ENCODE peak calls at places on chromosomes 3 and 15, in five cellular contexts. One of them, this sample, is unnamed.

GRCh38 chr3:127889461-127889863 is 25.6 kb upstream of the KBTBD12 start:
- DNase-seq in A549: no peak
- DNase-seq in SK-N-SH: no peak
- DNase-seq in GM12878: no peak
- DNase-seq in K562: no peak
- DNase-seq in this sample: no peak

GRCh38 chr3:157999246-157999645 is 107.0 kb downstream of the SHOX2 start:
- DNase-seq in A549: no peak
- DNase-seq in SK-N-SH: no peak
- DNase-seq in GM12878: no peak
- DNase-seq in K562: no peak
- DNase-seq in this sample: no peak

GRCh38 chr3:46833346-46834300 is 29.6 kb downstream of the MYL3 start:
- DNase-seq in A549: no peak
- DNase-seq in SK-N-SH: no peak
- DNase-seq in GM12878: no peak
- DNase-seq in K562: no peak
- DNase-seq in this sample: no peak

GRCh38 chr3:69121950-69122349 is 445 bp downstream of the LMOD3 start:
- DNase-seq in A549: no peak
- DNase-seq in SK-N-SH: no peak
- DNase-seq in GM12878: no peak
- DNase-seq in K562: no peak
- DNase-seq in this sample: no peak

GRCh38 chr3:60594025-60594424 is 657.2 kb downstream of the FHIT start:
- DNase-seq in A549: no peak
- DNase-seq in SK-N-SH: no peak
- DNase-seq in GM12878: no peak
- DNase-seq in K562: no peak
- DNase-seq in this sample: no peak

GRCh38 chr15:72198410-72199270 is 1.1 kb upstream of the GRAMD2A start:
- DNase-seq in A549: no peak
- DNase-seq in SK-N-SH: no peak
- DNase-seq in GM12878: no peak
- DNase-seq in K562: no peak
- DNase-seq in this sample: no peak

GRCh38 chr3:196207159-196207832 is 3.9 kb downstream of the ZDHHC19 start:
- DNase-seq in A549: no peak
- DNase-seq in SK-N-SH: peak
- DNase-seq in GM12878: no peak
- DNase-seq in K562: peak
- DNase-seq in this sample: no peak

GRCh38 chr15:60351066-60351465 is 46.7 kb downstream of the ANXA2 start:
- DNase-seq in A549: peak
- DNase-seq in SK-N-SH: no peak
- DNase-seq in GM12878: no peak
- DNase-seq in K562: no peak
- DNase-seq in this sample: no peak

GRCh38 chr3:160735801-160736200 is 20.2 kb upstream of the PPM1L start:
- DNase-seq in A549: no peak
- DNase-seq in SK-N-SH: no peak
- DNase-seq in GM12878: no peak
- DNase-seq in K562: no peak
- DNase-seq in this sample: no peak

GRCh38 chr3:7144696-7145308 is 283.9 kb downstream of the GRM7 start:
- DNase-seq in A549: peak
- DNase-seq in SK-N-SH: peak
- DNase-seq in GM12878: no peak
- DNase-seq in K562: peak
- DNase-seq in this sample: peak

GRCh38 chr15:59532770-59533379 is 78.7 kb upstream of the GCNT3 start:
- DNase-seq in A549: peak
- DNase-seq in SK-N-SH: peak
- DNase-seq in GM12878: no peak
- DNase-seq in K562: peak
- DNase-seq in this sample: peak

GRCh38 chr3:186963636-186964035 is 33.3 kb downstream of the ST6GAL1 start:
- DNase-seq in A549: no peak
- DNase-seq in SK-N-SH: no peak
- DNase-seq in GM12878: no peak
- DNase-seq in K562: no peak
- DNase-seq in this sample: no peak

GRCh38 chr15:63196846-63197245 is 7.4 kb downstream of the RAB8B start:
- DNase-seq in A549: no peak
- DNase-seq in SK-N-SH: peak
- DNase-seq in GM12878: no peak
- DNase-seq in K562: no peak
- DNase-seq in this sample: no peak

GRCh38 chr3:147394168-147394941 is 12.0 kb downstream of the ZIC4 start:
- DNase-seq in A549: no peak
- DNase-seq in SK-N-SH: peak
- DNase-seq in GM12878: no peak
- DNase-seq in K562: no peak
- DNase-seq in this sample: no peak

GRCh38 chr3:151047636-151048035 is 37.8 kb upstream of the MED12L start:
- DNase-seq in A549: peak
- DNase-seq in SK-N-SH: no peak
- DNase-seq in GM12878: no peak
- DNase-seq in K562: peak
- DNase-seq in this sample: no peak

GRCh38 chr3:114178770-114179368 is at the start of gene DRD3:
- DNase-seq in A549: peak
- DNase-seq in SK-N-SH: no peak
- DNase-seq in GM12878: no peak
- DNase-seq in K562: peak
- DNase-seq in this sample: no peak

GRCh38 chr3:175585898-175586297 is 726.8 kb downstream of the NAALADL2 start:
- DNase-seq in A549: no peak
- DNase-seq in SK-N-SH: no peak
- DNase-seq in GM12878: no peak
- DNase-seq in K562: no peak
- DNase-seq in this sample: no peak

GRCh38 chr15:98231696-98232440 is 271.4 kb downstream of the ARRDC4 start:
- DNase-seq in A549: no peak
- DNase-seq in SK-N-SH: no peak
- DNase-seq in GM12878: no peak
- DNase-seq in K562: no peak
- DNase-seq in this sample: no peak

GRCh38 chr3:114727373-114727772 is 419.7 kb downstream of the ZBTB20 start:
- DNase-seq in A549: no peak
- DNase-seq in SK-N-SH: no peak
- DNase-seq in GM12878: no peak
- DNase-seq in K562: no peak
- DNase-seq in this sample: no peak

GRCh38 chr15:101071651-101072050 is 152.5 kb downstream of the LRRK1 start:
- DNase-seq in A549: no peak
- DNase-seq in SK-N-SH: no peak
- DNase-seq in GM12878: no peak
- DNase-seq in K562: no peak
- DNase-seq in this sample: no peak

GRCh38 chr3:159626598-159626997 is 362.0 kb upstream of the IL12A start:
- DNase-seq in A549: no peak
- DNase-seq in SK-N-SH: no peak
- DNase-seq in GM12878: no peak
- DNase-seq in K562: no peak
- DNase-seq in this sample: no peak

GRCh38 chr3:117557469-117557868 is 847.9 kb downstream of the TUSC7 start:
- DNase-seq in A549: no peak
- DNase-seq in SK-N-SH: no peak
- DNase-seq in GM12878: no peak
- DNase-seq in K562: no peak
- DNase-seq in this sample: no peak

GRCh38 chr3:155229086-155229485 is 64.4 kb downstream of the STRIT1 start:
- DNase-seq in A549: no peak
- DNase-seq in SK-N-SH: no peak
- DNase-seq in GM12878: no peak
- DNase-seq in K562: no peak
- DNase-seq in this sample: no peak

GRCh38 chr15:31268108-31268501 is 58.5 kb upstream of the KLF13 start:
- DNase-seq in A549: no peak
- DNase-seq in SK-N-SH: no peak
- DNase-seq in GM12878: no peak
- DNase-seq in K562: no peak
- DNase-seq in this sample: no peak

GRCh38 chr3:114567774-114568173 is 273.9 kb downstream of the TIGIT start:
- DNase-seq in A549: no peak
- DNase-seq in SK-N-SH: no peak
- DNase-seq in GM12878: no peak
- DNase-seq in K562: no peak
- DNase-seq in this sample: no peak

GRCh38 chr3:53941174-53941573 is 49.5 kb upstream of the SELENOK start:
- DNase-seq in A549: peak
- DNase-seq in SK-N-SH: no peak
- DNase-seq in GM12878: no peak
- DNase-seq in K562: no peak
- DNase-seq in this sample: no peak

GRCh38 chr3:190594171-190594570 is 80.3 kb downstream of the IL1RAP start:
- DNase-seq in A549: no peak
- DNase-seq in SK-N-SH: no peak
- DNase-seq in GM12878: no peak
- DNase-seq in K562: no peak
- DNase-seq in this sample: no peak

GRCh38 chr3:190595212-190595795 is 81.4 kb downstream of the IL1RAP start:
- DNase-seq in A549: no peak
- DNase-seq in SK-N-SH: no peak
- DNase-seq in GM12878: no peak
- DNase-seq in K562: no peak
- DNase-seq in this sample: peak

GRCh38 chr3:190595807-190596206 is 81.9 kb downstream of the IL1RAP start:
- DNase-seq in A549: no peak
- DNase-seq in SK-N-SH: no peak
- DNase-seq in GM12878: no peak
- DNase-seq in K562: no peak
- DNase-seq in this sample: no peak

GRCh38 chr3:190597291-190597690 is 83.4 kb downstream of the IL1RAP start:
- DNase-seq in A549: no peak
- DNase-seq in SK-N-SH: no peak
- DNase-seq in GM12878: no peak
- DNase-seq in K562: no peak
- DNase-seq in this sample: no peak

GRCh38 chr3:190596341-190597285 is 82.7 kb downstream of the IL1RAP start:
- DNase-seq in A549: no peak
- DNase-seq in SK-N-SH: no peak
- DNase-seq in GM12878: no peak
- DNase-seq in K562: no peak
- DNase-seq in this sample: no peak
- TF ChIP-seq REST in A549: no peak
- TF ChIP-seq REST in SK-N-SH: no peak
- TF ChIP-seq REST in GM12878: no peak
- TF ChIP-seq REST in K562: no peak
- TF ChIP-seq REST in this sample: no peak

GRCh38 chr15:44034933-44035624 is 160.0 kb downstream of the FRMD5 start:
- DNase-seq in A549: no peak
- DNase-seq in SK-N-SH: no peak
- DNase-seq in GM12878: no peak
- DNase-seq in K562: no peak
- DNase-seq in this sample: no peak

GRCh38 chr15:44035781-44036699 is 159.0 kb downstream of the FRMD5 start:
- DNase-seq in A549: no peak
- DNase-seq in SK-N-SH: no peak
- DNase-seq in GM12878: no peak
- DNase-seq in K562: no peak
- DNase-seq in this sample: no peak

GRCh38 chr15:44033894-44034293 is 161.2 kb downstream of the FRMD5 start:
- DNase-seq in A549: peak
- DNase-seq in SK-N-SH: peak
- DNase-seq in GM12878: no peak
- DNase-seq in K562: no peak
- DNase-seq in this sample: no peak

GRCh38 chr15:44029940-44030568 is 165.0 kb downstream of the FRMD5 start:
- DNase-seq in A549: no peak
- DNase-seq in SK-N-SH: no peak
- DNase-seq in GM12878: no peak
- DNase-seq in K562: no peak
- DNase-seq in this sample: no peak

DNA sequence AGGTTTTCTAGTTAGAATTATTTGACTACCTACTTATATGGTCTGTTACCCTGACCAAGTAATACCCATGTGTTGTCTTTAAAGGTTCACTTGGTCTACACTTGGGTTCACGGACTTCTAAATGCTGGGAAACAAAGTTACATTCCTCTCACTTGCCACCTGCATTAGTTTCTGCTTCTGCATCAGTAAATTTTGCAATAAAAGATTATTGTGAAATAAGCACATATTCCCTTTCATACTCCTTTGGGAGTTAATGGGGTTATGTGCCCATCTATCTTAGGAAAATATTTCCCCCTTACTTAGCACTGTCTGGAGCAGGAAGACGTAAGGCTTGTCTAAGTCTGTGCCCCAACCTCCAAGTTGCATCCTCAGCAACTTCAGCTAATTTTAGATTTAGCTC is 160.7 kb downstream of the FRMD5 start:
- DNase-seq in A549: no peak
- DNase-seq in SK-N-SH: no peak
- DNase-seq in GM12878: no peak
- DNase-seq in K562: no peak
- DNase-seq in this sample: no peak
- TF ChIP-seq SMC3 in A549: no peak
- TF ChIP-seq SMC3 in SK-N-SH: no peak
- TF ChIP-seq SMC3 in GM12878: no peak
- TF ChIP-seq SMC3 in K562: no peak
- TF ChIP-seq SMC3 in this sample: no peak

GRCh38 chr3:171977860-171978259 is 61.5 kb upstream of the FNDC3B start:
- DNase-seq in A549: no peak
- DNase-seq in SK-N-SH: no peak
- DNase-seq in GM12878: no peak
- DNase-seq in K562: no peak
- DNase-seq in this sample: no peak
- TF ChIP-seq REST in A549: no peak
- TF ChIP-seq REST in SK-N-SH: no peak
- TF ChIP-seq REST in GM12878: no peak
- TF ChIP-seq REST in K562: no peak
- TF ChIP-seq REST in this sample: no peak

GRCh38 chr15:74502301-74502700 is 38.7 kb upstream of the ARID3B start:
- DNase-seq in A549: no peak
- DNase-seq in SK-N-SH: no peak
- DNase-seq in GM12878: no peak
- DNase-seq in K562: no peak
- DNase-seq in this sample: no peak
- TF ChIP-seq SMC3 in A549: no peak
- TF ChIP-seq SMC3 in SK-N-SH: no peak
- TF ChIP-seq SMC3 in GM12878: no peak
- TF ChIP-seq SMC3 in K562: no peak
- TF ChIP-seq SMC3 in this sample: no peak

GRCh38 chr3:126548556-126549466 is 9.9 kb downstream of the C3orf22 start:
- DNase-seq in A549: no peak
- DNase-seq in SK-N-SH: peak
- DNase-seq in GM12878: no peak
- DNase-seq in K562: no peak
- DNase-seq in this sample: no peak

GRCh38 chr3:126551839-126552687 is 6.7 kb downstream of the C3orf22 start:
- DNase-seq in A549: no peak
- DNase-seq in SK-N-SH: peak
- DNase-seq in GM12878: no peak
- DNase-seq in K562: no peak
- DNase-seq in this sample: no peak

GRCh38 chr3:126550488-126551051 is 8.2 kb downstream of the C3orf22 start:
- DNase-seq in A549: no peak
- DNase-seq in SK-N-SH: peak
- DNase-seq in GM12878: no peak
- DNase-seq in K562: no peak
- DNase-seq in this sample: no peak

GRCh38 chr3:126551066-126551838 is 7.5 kb downstream of the C3orf22 start:
- DNase-seq in A549: no peak
- DNase-seq in SK-N-SH: peak
- DNase-seq in GM12878: no peak
- DNase-seq in K562: no peak
- DNase-seq in this sample: no peak

GRCh38 chr3:126549861-126550487 is 8.8 kb downstream of the C3orf22 start:
- DNase-seq in A549: no peak
- DNase-seq in SK-N-SH: peak
- DNase-seq in GM12878: no peak
- DNase-seq in K562: no peak
- DNase-seq in this sample: no peak
- TF ChIP-seq REST in A549: no peak
- TF ChIP-seq REST in SK-N-SH: no peak
- TF ChIP-seq REST in GM12878: no peak
- TF ChIP-seq REST in K562: no peak
- TF ChIP-seq REST in this sample: no peak

This sample was measured in HepG2.